ENCODE peak calls at places on chromosomes 16 and 17, in nine cellular contexts. V is psoas muscle; U is spleen; S is NCI-H510A; D is tibial nerve; H is NCI-H446; A is stimulated activated CD8-positive, alpha-beta memory T cell treated with anti-CD3 and anti-CD28 coated beads, Interleukin-4, amount 100 ng/mL, for 48 hours; F is A549; K is osteoblast. T is an unnamed sample.

GRCh38 chr16:10494343-10495030 is 85.9 kb downstream of the EMP2 start:
- DNase-seq in V (no peak), U (no peak), S (no peak), D (no peak), H (no peak), A (no peak), F (no peak), K (no peak), T (no peak)

GRCh38 chr16:57540387-57540786 is 2.1 kb upstream of the ADGRG5 start:
- DNase-seq in V (no peak), U (peak), S (no peak), D (no peak), H (no peak), A (peak), F (no peak), K (peak), T (no peak)

GRCh38 chr17:37344519-37344918 is 31.3 kb upstream of the C17orf78 start:
- DNase-seq in V (no peak), U (no peak), S (no peak), D (no peak), H (no peak), A (no peak), F (no peak), K (no peak), T (no peak)

GRCh38 chr16:1984347-1985225 is 593 bp downstream of the GFER start:
- DNase-seq in V (no peak), U (no peak), S (no peak), D (no peak), H (no peak), A (no peak), F (no peak), K (peak), T (no peak)

GRCh38 chr17:67830440-67830839 is 5.1 kb downstream of the BPTF start:
- DNase-seq in V (no peak), U (no peak), S (no peak), D (no peak), H (no peak), A (peak), F (no peak), K (no peak), T (no peak)

GRCh38 chr16:11379420-11379819 is 34.2 kb downstream of the RMI2 start:
- DNase-seq in V (no peak), U (peak), S (no peak), D (no peak), H (no peak), A (peak), F (no peak), K (peak), T (no peak)

GRCh38 chr17:78890111-78890897 is 12.7 kb downstream of the CEP295NL start:
- DNase-seq in V (peak), U (peak), S (no peak), D (peak), H (no peak), A (peak), F (no peak), K (peak), T (peak)

GRCh38 chr17:63082273-63082861 is 116.3 kb downstream of the TANC2 start:
- DNase-seq in V (no peak), U (no peak), S (no peak), D (no peak), H (peak), A (no peak), F (no peak), K (peak), T (no peak)

GRCh38 chr16:75138636-75139035 is 9.7 kb upstream of the ZFP1 start:
- DNase-seq in V (no peak), U (no peak), S (no peak), D (no peak), H (no peak), A (no peak), F (no peak), K (peak), T (no peak)

GRCh38 chr17:57589151-57590034 is 155.7 kb downstream of the CCDC182 start:
- DNase-seq in V (no peak), U (peak), S (no peak), D (no peak), H (no peak), A (no peak), F (no peak), K (peak), T (no peak)

GRCh38 chr16:17777461-17777863 is 306.7 kb upstream of the XYLT1 start:
- DNase-seq in V (no peak), U (no peak), S (no peak), D (no peak), H (no peak), A (no peak), F (no peak), K (peak), T (no peak)